ENCODE peak calls at places on chromosomes 6 and 20, in nine cellular contexts. One of them, this sample, is unnamed.

GRCh38 chr6:63346217-63346834 is 26.5 kb upstream of the LGSN start:
- DNase-seq in dorsolateral prefrontal cortex: no peak
- DNase-seq in HCT116: no peak
- DNase-seq in adrenal gland: no peak
- DNase-seq in left ventricle myocardium inferior: no peak
- DNase-seq in foreskin keratinocyte: no peak
- DNase-seq in lung: no peak
- DNase-seq in upper lobe of right lung: no peak
- DNase-seq in AG04450: no peak
- DNase-seq in this sample: no peak

GRCh38 chr6:95242560-95242959 is 334.8 kb upstream of the MANEA start:
- DNase-seq in foreskin keratinocyte: no peak
- DNase-seq in left ventricle myocardium inferior: no peak
- DNase-seq in adrenal gland: no peak
- DNase-seq in AG04450: no peak
- DNase-seq in dorsolateral prefrontal cortex: no peak
- DNase-seq in lung: no peak
- DNase-seq in upper lobe of right lung: no peak
- DNase-seq in HCT116: no peak
- DNase-seq in this sample: no peak

GRCh38 chr6:20402181-20403079 is 751 bp downstream of the E2F3 start:
- DNase-seq in HCT116: peak; percentile 12
- DNase-seq in AG04450: no peak
- DNase-seq in dorsolateral prefrontal cortex: no peak
- DNase-seq in foreskin keratinocyte: peak; percentile 12
- DNase-seq in left ventricle myocardium inferior: peak; percentile 37
- DNase-seq in adrenal gland: peak; percentile 60
- DNase-seq in lung: peak; percentile 40
- DNase-seq in upper lobe of right lung: peak; percentile 80
- DNase-seq in this sample: peak; percentile 41

GRCh38 chr6:2616796-2617195 is 133.9 kb downstream of the MYLK4 start:
- DNase-seq in HCT116: no peak
- DNase-seq in foreskin keratinocyte: no peak
- DNase-seq in left ventricle myocardium inferior: no peak
- DNase-seq in upper lobe of right lung: no peak
- DNase-seq in AG04450: no peak
- DNase-seq in dorsolateral prefrontal cortex: no peak
- DNase-seq in adrenal gland: no peak
- DNase-seq in lung: no peak
- DNase-seq in this sample: no peak

GRCh38 chr6:136723780-136724179 is 68.5 kb downstream of the MAP3K5 start:
- DNase-seq in lung: no peak
- DNase-seq in upper lobe of right lung: peak; percentile 65
- DNase-seq in adrenal gland: no peak
- DNase-seq in dorsolateral prefrontal cortex: no peak
- DNase-seq in left ventricle myocardium inferior: no peak
- DNase-seq in AG04450: no peak
- DNase-seq in foreskin keratinocyte: no peak
- DNase-seq in HCT116: no peak
- DNase-seq in this sample: peak; percentile 32

GRCh38 chr20:4795394-4795793 is 73.7 kb downstream of the PRND start:
- DNase-seq in HCT116: peak; percentile 6
- DNase-seq in upper lobe of right lung: no peak
- DNase-seq in AG04450: peak; percentile 47
- DNase-seq in dorsolateral prefrontal cortex: no peak
- DNase-seq in left ventricle myocardium inferior: no peak
- DNase-seq in lung: no peak
- DNase-seq in adrenal gland: no peak
- DNase-seq in foreskin keratinocyte: peak; percentile 37
- DNase-seq in this sample: no peak

GRCh38 chr6:51541847-51542246 is 545.6 kb downstream of the PKHD1 start:
- DNase-seq in AG04450: no peak
- DNase-seq in left ventricle myocardium inferior: no peak
- DNase-seq in dorsolateral prefrontal cortex: no peak
- DNase-seq in adrenal gland: no peak
- DNase-seq in HCT116: no peak
- DNase-seq in lung: no peak
- DNase-seq in foreskin keratinocyte: peak; percentile 17
- DNase-seq in upper lobe of right lung: no peak
- DNase-seq in this sample: no peak

GRCh38 chr6:22157233-22157632 is 139.6 kb downstream of the PRL start:
- DNase-seq in dorsolateral prefrontal cortex: no peak
- DNase-seq in adrenal gland: no peak
- DNase-seq in AG04450: no peak
- DNase-seq in lung: no peak
- DNase-seq in HCT116: no peak
- DNase-seq in upper lobe of right lung: no peak
- DNase-seq in foreskin keratinocyte: no peak
- DNase-seq in left ventricle myocardium inferior: no peak
- DNase-seq in this sample: no peak

GRCh38 chr20:59792300-59792699 is 141.1 kb downstream of the SYCP2 start:
- DNase-seq in adrenal gland: no peak
- DNase-seq in lung: no peak
- DNase-seq in upper lobe of right lung: no peak
- DNase-seq in AG04450: no peak
- DNase-seq in HCT116: no peak
- DNase-seq in left ventricle myocardium inferior: no peak
- DNase-seq in dorsolateral prefrontal cortex: no peak
- DNase-seq in foreskin keratinocyte: no peak
- DNase-seq in this sample: no peak

GRCh38 chr6:137303436-137303835 is 84.3 kb upstream of the IFNGR1 start:
- DNase-seq in AG04450: no peak
- DNase-seq in HCT116: no peak
- DNase-seq in upper lobe of right lung: no peak
- DNase-seq in lung: no peak
- DNase-seq in left ventricle myocardium inferior: no peak
- DNase-seq in dorsolateral prefrontal cortex: no peak
- DNase-seq in foreskin keratinocyte: no peak
- DNase-seq in adrenal gland: no peak
- DNase-seq in this sample: no peak

GRCh38 chr6:42339991-42340401 is 111.7 kb downstream of the TRERF1 start:
- DNase-seq in HCT116: no peak
- DNase-seq in adrenal gland: no peak
- DNase-seq in foreskin keratinocyte: no peak
- DNase-seq in upper lobe of right lung: no peak
- DNase-seq in lung: no peak
- DNase-seq in left ventricle myocardium inferior: no peak
- DNase-seq in AG04450: no peak
- DNase-seq in dorsolateral prefrontal cortex: no peak
- DNase-seq in this sample: no peak

GRCh38 chr20:4844766-4845465 is 123.2 kb downstream of the PRND start:
- DNase-seq in lung: no peak
- DNase-seq in adrenal gland: no peak
- DNase-seq in HCT116: no peak
- DNase-seq in dorsolateral prefrontal cortex: no peak
- DNase-seq in left ventricle myocardium inferior: no peak
- DNase-seq in upper lobe of right lung: no peak
- DNase-seq in AG04450: no peak
- DNase-seq in foreskin keratinocyte: no peak
- DNase-seq in this sample: no peak

GRCh38 chr6:111129003-111129402 is 41.7 kb downstream of the SLC16A10 start:
- DNase-seq in left ventricle myocardium inferior: no peak
- DNase-seq in HCT116: no peak
- DNase-seq in dorsolateral prefrontal cortex: peak; percentile 10
- DNase-seq in adrenal gland: peak; percentile 84
- DNase-seq in upper lobe of right lung: no peak
- DNase-seq in AG04450: no peak
- DNase-seq in foreskin keratinocyte: no peak
- DNase-seq in lung: no peak
- DNase-seq in this sample: peak; percentile 90

GRCh38 chr20:10559266-10559665 is 114.5 kb downstream of the JAG1 start:
- DNase-seq in adrenal gland: no peak
- DNase-seq in dorsolateral prefrontal cortex: no peak
- DNase-seq in lung: no peak
- DNase-seq in HCT116: no peak
- DNase-seq in foreskin keratinocyte: no peak
- DNase-seq in AG04450: no peak
- DNase-seq in left ventricle myocardium inferior: no peak
- DNase-seq in upper lobe of right lung: no peak
- DNase-seq in this sample: no peak

GRCh38 chr20:46587986-46588385 is 37.5 kb upstream of the OCSTAMP start:
- DNase-seq in lung: no peak
- DNase-seq in left ventricle myocardium inferior: no peak
- DNase-seq in foreskin keratinocyte: no peak
- DNase-seq in upper lobe of right lung: no peak
- DNase-seq in adrenal gland: no peak
- DNase-seq in dorsolateral prefrontal cortex: no peak
- DNase-seq in HCT116: no peak
- DNase-seq in AG04450: no peak
- DNase-seq in this sample: no peak

GRCh38 chr6:14059791-14060436 is 57.7 kb upstream of the CD83 start:
- DNase-seq in left ventricle myocardium inferior: peak; percentile 41
- DNase-seq in foreskin keratinocyte: no peak
- DNase-seq in dorsolateral prefrontal cortex: no peak
- DNase-seq in HCT116: no peak
- DNase-seq in upper lobe of right lung: no peak
- DNase-seq in adrenal gland: peak; percentile 84
- DNase-seq in AG04450: no peak
- DNase-seq in lung: peak; percentile 41
- DNase-seq in this sample: peak; percentile 67

GRCh38 chr6:41184761-41185160 is 16.2 kb downstream of the TREML2 start:
- DNase-seq in left ventricle myocardium inferior: no peak
- DNase-seq in AG04450: no peak
- DNase-seq in HCT116: no peak
- DNase-seq in lung: no peak
- DNase-seq in dorsolateral prefrontal cortex: no peak
- DNase-seq in upper lobe of right lung: no peak
- DNase-seq in adrenal gland: no peak
- DNase-seq in foreskin keratinocyte: no peak
- DNase-seq in this sample: no peak

GRCh38 chr6:38443750-38444149 is 196.0 kb downstream of the BTBD9 start:
- DNase-seq in upper lobe of right lung: no peak
- DNase-seq in foreskin keratinocyte: peak; percentile 19
- DNase-seq in adrenal gland: no peak
- DNase-seq in AG04450: no peak
- DNase-seq in left ventricle myocardium inferior: no peak
- DNase-seq in HCT116: no peak
- DNase-seq in lung: no peak
- DNase-seq in dorsolateral prefrontal cortex: no peak
- DNase-seq in this sample: no peak

DNA sequence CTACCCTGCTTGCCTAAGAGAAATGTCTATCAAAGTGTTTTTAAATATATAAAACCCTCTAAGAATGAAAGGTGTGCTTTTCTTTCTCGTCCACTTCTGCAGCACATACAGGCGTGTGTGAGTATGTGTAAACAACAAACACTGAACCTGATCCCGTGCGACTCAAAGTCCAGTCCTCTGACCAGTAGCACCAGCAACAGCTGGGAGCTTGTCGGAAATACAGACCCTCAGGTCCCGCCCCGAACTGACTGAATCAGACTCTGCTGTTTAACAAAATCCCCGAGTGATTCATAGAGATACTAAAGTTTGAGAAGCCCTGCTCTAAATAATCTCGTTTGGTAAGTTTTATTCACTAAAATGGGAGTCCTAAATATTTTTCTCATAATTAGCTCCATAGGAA is 208.0 kb upstream of the KCNQ5 start:
- DNase-seq in left ventricle myocardium inferior: no peak
- DNase-seq in adrenal gland: no peak
- DNase-seq in AG04450: peak; percentile 33
- DNase-seq in HCT116: no peak
- DNase-seq in dorsolateral prefrontal cortex: no peak
- DNase-seq in upper lobe of right lung: no peak
- DNase-seq in foreskin keratinocyte: no peak
- DNase-seq in lung: no peak
- DNase-seq in this sample: peak; percentile 78
- H3K27ac ChIP-seq in left ventricle myocardium inferior: no peak overlapping the region
- H3K27ac ChIP-seq in adrenal gland: no peak overlapping the region
- H3K27ac ChIP-seq in AG04450: no peak overlapping the region
- H3K27ac ChIP-seq in HCT116: no peak overlapping the region
- H3K27ac ChIP-seq in dorsolateral prefrontal cortex: no peak overlapping the region
- H3K27ac ChIP-seq in upper lobe of right lung: no peak overlapping the region
- H3K27ac ChIP-seq in foreskin keratinocyte: no peak overlapping the region
- H3K27ac ChIP-seq in lung: no peak overlapping the region
- H3K27ac ChIP-seq in this sample: peak overlapping the region; percentile 0

GRCh38 chr6:168377481-168377850 is 57.9 kb upstream of the DACT2 start:
- DNase-seq in lung: no peak
- DNase-seq in adrenal gland: no peak
- DNase-seq in foreskin keratinocyte: no peak
- DNase-seq in AG04450: no peak
- DNase-seq in left ventricle myocardium inferior: peak; percentile 73
- DNase-seq in dorsolateral prefrontal cortex: peak; percentile 37
- DNase-seq in upper lobe of right lung: peak; percentile 57
- DNase-seq in HCT116: no peak
- DNase-seq in this sample: peak; percentile 36
- H3K27ac ChIP-seq in lung: no peak overlapping the region
- H3K27ac ChIP-seq in adrenal gland: peak overlapping the region; percentile 30
- H3K27ac ChIP-seq in foreskin keratinocyte: no peak overlapping the region
- H3K27ac ChIP-seq in AG04450: no peak overlapping the region
- H3K27ac ChIP-seq in left ventricle myocardium inferior: peak overlapping the region; percentile 70
- H3K27ac ChIP-seq in dorsolateral prefrontal cortex: no peak overlapping the region
- H3K27ac ChIP-seq in upper lobe of right lung: no peak overlapping the region
- H3K27ac ChIP-seq in HCT116: no peak overlapping the region
- H3K27ac ChIP-seq in this sample: no peak overlapping the region

DNA sequence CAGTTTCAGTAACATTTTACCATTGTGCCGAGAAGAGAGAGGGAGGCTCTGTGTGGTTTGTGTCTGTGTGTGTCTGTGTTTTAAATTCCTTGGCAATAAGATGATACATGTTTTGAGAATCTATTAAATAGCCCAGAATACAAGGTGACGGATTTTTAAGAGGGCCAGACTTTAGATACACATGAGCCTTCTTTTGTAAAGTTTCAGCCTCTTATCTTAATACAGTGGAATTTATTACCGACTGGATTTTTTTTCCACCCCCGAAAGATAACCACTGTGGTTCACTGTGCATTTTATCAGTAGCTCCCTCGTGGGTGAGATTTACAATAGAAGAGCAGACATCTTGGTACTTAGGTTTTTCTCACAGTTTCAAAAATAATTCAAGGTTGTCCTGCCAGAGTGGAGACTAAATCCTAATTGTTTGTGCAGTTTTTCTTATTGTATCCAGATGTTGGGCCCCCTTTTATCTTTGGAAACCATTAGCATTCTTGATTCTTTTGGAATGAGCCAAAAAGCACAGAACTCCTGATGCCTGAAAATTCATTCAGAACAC is 49.9 kb downstream of the STK4 start:
- DNase-seq in upper lobe of right lung: no peak
- DNase-seq in HCT116: no peak
- DNase-seq in adrenal gland: no peak
- DNase-seq in AG04450: no peak
- DNase-seq in lung: no peak
- DNase-seq in left ventricle myocardium inferior: no peak
- DNase-seq in foreskin keratinocyte: no peak
- DNase-seq in dorsolateral prefrontal cortex: no peak
- DNase-seq in this sample: no peak
- H3K27ac ChIP-seq in upper lobe of right lung: no peak overlapping the region
- H3K27ac ChIP-seq in HCT116: no peak overlapping the region
- H3K27ac ChIP-seq in adrenal gland: no peak overlapping the region
- H3K27ac ChIP-seq in AG04450: no peak overlapping the region
- H3K27ac ChIP-seq in lung: no peak overlapping the region
- H3K27ac ChIP-seq in left ventricle myocardium inferior: peak overlapping the region; percentile 53
- H3K27ac ChIP-seq in foreskin keratinocyte: no peak overlapping the region
- H3K27ac ChIP-seq in dorsolateral prefrontal cortex: no peak overlapping the region
- H3K27ac ChIP-seq in this sample: peak overlapping the region; percentile 45

DNA sequence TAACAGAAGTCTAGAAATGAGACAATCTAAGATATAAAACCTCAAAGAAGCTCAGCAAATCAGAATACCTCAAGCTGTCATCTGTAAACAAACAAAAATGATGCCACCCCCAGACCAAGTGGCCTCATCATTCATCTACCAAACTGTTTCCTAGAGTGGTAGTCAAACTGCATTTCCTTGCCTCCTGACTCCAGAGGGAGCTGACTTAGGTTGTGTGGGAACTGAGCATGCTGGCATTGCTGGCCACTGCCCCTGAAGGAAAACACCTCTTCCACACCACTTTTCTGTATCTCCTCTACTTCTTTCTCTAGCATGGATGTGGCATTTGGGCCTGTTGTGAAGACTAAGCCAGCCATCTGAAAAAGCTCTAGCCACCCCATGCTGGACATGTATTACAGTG is 56.3 kb downstream of the ZHX3 start:
- DNase-seq in AG04450: no peak
- DNase-seq in dorsolateral prefrontal cortex: no peak
- DNase-seq in foreskin keratinocyte: no peak
- DNase-seq in HCT116: no peak
- DNase-seq in upper lobe of right lung: no peak
- DNase-seq in lung: no peak
- DNase-seq in left ventricle myocardium inferior: no peak
- DNase-seq in adrenal gland: no peak
- DNase-seq in this sample: no peak
- H3K27ac ChIP-seq in AG04450: no peak overlapping the region
- H3K27ac ChIP-seq in dorsolateral prefrontal cortex: peak overlapping the region; percentile 19
- H3K27ac ChIP-seq in foreskin keratinocyte: no peak overlapping the region
- H3K27ac ChIP-seq in HCT116: no peak overlapping the region
- H3K27ac ChIP-seq in upper lobe of right lung: no peak overlapping the region
- H3K27ac ChIP-seq in lung: no peak overlapping the region
- H3K27ac ChIP-seq in left ventricle myocardium inferior: peak overlapping the region; percentile 61
- H3K27ac ChIP-seq in adrenal gland: peak overlapping the region; percentile 60
- H3K27ac ChIP-seq in this sample: no peak overlapping the region